ENCODE peak calls at places on chromosomes 2 and 18, in ten cellular contexts. One of them, this sample, is unnamed.

GRCh38 chr2:9332853-9333245 is 90.5 kb downstream of the ITGB1BP1 start:
- DNase-seq in memory B cell: no peak
- DNase-seq in thyroid gland: no peak
- DNase-seq in LoVo: no peak
- DNase-seq in foreskin fibroblast: no peak
- DNase-seq in EH: no peak
- DNase-seq in cardiac fibroblast: no peak
- DNase-seq in epithelial cell of esophagus: no peak
- DNase-seq in pulmonary artery endothelial cell: no peak
- DNase-seq in progenitor cell of endocrine pancreas: no peak
- DNase-seq in this sample: no peak

GRCh38 chr2:101823347-101823791 is 125.9 kb downstream of the MAP4K4 start:
- DNase-seq in pulmonary artery endothelial cell: no peak
- DNase-seq in cardiac fibroblast: peak
- DNase-seq in foreskin fibroblast: peak
- DNase-seq in LoVo: peak
- DNase-seq in memory B cell: peak
- DNase-seq in EH: peak
- DNase-seq in progenitor cell of endocrine pancreas: no peak
- DNase-seq in epithelial cell of esophagus: peak
- DNase-seq in thyroid gland: peak
- DNase-seq in this sample: no peak

GRCh38 chr18:57969824-57970223 is 74.2 kb upstream of the NEDD4L start:
- DNase-seq in memory B cell: no peak
- DNase-seq in progenitor cell of endocrine pancreas: no peak
- DNase-seq in thyroid gland: no peak
- DNase-seq in EH: no peak
- DNase-seq in foreskin fibroblast: no peak
- DNase-seq in epithelial cell of esophagus: no peak
- DNase-seq in LoVo: no peak
- DNase-seq in pulmonary artery endothelial cell: no peak
- DNase-seq in cardiac fibroblast: no peak
- DNase-seq in this sample: no peak

GRCh38 chr2:174985624-174986023 is 19.6 kb downstream of the CHN1 start:
- DNase-seq in pulmonary artery endothelial cell: no peak
- DNase-seq in thyroid gland: no peak
- DNase-seq in progenitor cell of endocrine pancreas: no peak
- DNase-seq in memory B cell: no peak
- DNase-seq in EH: peak
- DNase-seq in cardiac fibroblast: peak
- DNase-seq in foreskin fibroblast: no peak
- DNase-seq in LoVo: peak
- DNase-seq in epithelial cell of esophagus: peak
- DNase-seq in this sample: no peak

GRCh38 chr2:45771251-45771650 is 119.8 kb downstream of the PRKCE start:
- DNase-seq in LoVo: no peak
- DNase-seq in EH: no peak
- DNase-seq in foreskin fibroblast: no peak
- DNase-seq in epithelial cell of esophagus: no peak
- DNase-seq in pulmonary artery endothelial cell: no peak
- DNase-seq in progenitor cell of endocrine pancreas: no peak
- DNase-seq in thyroid gland: no peak
- DNase-seq in memory B cell: no peak
- DNase-seq in cardiac fibroblast: peak
- DNase-seq in this sample: no peak

GRCh38 chr2:216879727-216880508 is 20.1 kb upstream of the TNP1 start:
- DNase-seq in thyroid gland: no peak
- DNase-seq in epithelial cell of esophagus: no peak
- DNase-seq in progenitor cell of endocrine pancreas: no peak
- DNase-seq in pulmonary artery endothelial cell: no peak
- DNase-seq in LoVo: no peak
- DNase-seq in memory B cell: no peak
- DNase-seq in EH: no peak
- DNase-seq in cardiac fibroblast: no peak
- DNase-seq in foreskin fibroblast: no peak
- DNase-seq in this sample: no peak

GRCh38 chr2:164719996-164720941 is 99.0 kb upstream of the GRB14 start:
- DNase-seq in foreskin fibroblast: no peak
- DNase-seq in memory B cell: no peak
- DNase-seq in progenitor cell of endocrine pancreas: no peak
- DNase-seq in EH: peak
- DNase-seq in thyroid gland: no peak
- DNase-seq in pulmonary artery endothelial cell: no peak
- DNase-seq in LoVo: no peak
- DNase-seq in epithelial cell of esophagus: peak
- DNase-seq in cardiac fibroblast: peak
- DNase-seq in this sample: no peak

GRCh38 chr2:96325884-96326255 is 753 bp downstream of the ITPRIPL1 start:
- DNase-seq in epithelial cell of esophagus: no peak
- DNase-seq in pulmonary artery endothelial cell: no peak
- DNase-seq in cardiac fibroblast: no peak
- DNase-seq in memory B cell: peak
- DNase-seq in foreskin fibroblast: no peak
- DNase-seq in thyroid gland: no peak
- DNase-seq in progenitor cell of endocrine pancreas: no peak
- DNase-seq in EH: no peak
- DNase-seq in LoVo: no peak
- DNase-seq in this sample: no peak

GRCh38 chr2:163171786-163172549 is 333.4 kb upstream of the KCNH7 start:
- DNase-seq in epithelial cell of esophagus: peak
- DNase-seq in memory B cell: no peak
- DNase-seq in progenitor cell of endocrine pancreas: no peak
- DNase-seq in foreskin fibroblast: no peak
- DNase-seq in thyroid gland: no peak
- DNase-seq in LoVo: no peak
- DNase-seq in pulmonary artery endothelial cell: no peak
- DNase-seq in cardiac fibroblast: peak
- DNase-seq in EH: peak
- DNase-seq in this sample: no peak

GRCh38 chr18:12053312-12053711 is 40.3 kb upstream of the ANKRD62 start:
- DNase-seq in memory B cell: no peak
- DNase-seq in progenitor cell of endocrine pancreas: no peak
- DNase-seq in epithelial cell of esophagus: no peak
- DNase-seq in cardiac fibroblast: no peak
- DNase-seq in pulmonary artery endothelial cell: no peak
- DNase-seq in EH: no peak
- DNase-seq in LoVo: no peak
- DNase-seq in foreskin fibroblast: no peak
- DNase-seq in thyroid gland: no peak
- DNase-seq in this sample: no peak

GRCh38 chr2:138093455-138093854 is 129.2 kb downstream of the HNMT start:
- DNase-seq in memory B cell: no peak
- DNase-seq in EH: no peak
- DNase-seq in progenitor cell of endocrine pancreas: no peak
- DNase-seq in LoVo: no peak
- DNase-seq in epithelial cell of esophagus: no peak
- DNase-seq in pulmonary artery endothelial cell: no peak
- DNase-seq in foreskin fibroblast: no peak
- DNase-seq in cardiac fibroblast: no peak
- DNase-seq in thyroid gland: no peak
- DNase-seq in this sample: no peak

GRCh38 chr2:101696272-101697123 is 1.0 kb upstream of the MAP4K4 start:
- DNase-seq in foreskin fibroblast: no peak
- DNase-seq in epithelial cell of esophagus: peak
- DNase-seq in memory B cell: no peak
- DNase-seq in LoVo: no peak
- DNase-seq in thyroid gland: peak
- DNase-seq in cardiac fibroblast: peak
- DNase-seq in progenitor cell of endocrine pancreas: no peak
- DNase-seq in EH: peak
- DNase-seq in pulmonary artery endothelial cell: no peak
- DNase-seq in this sample: no peak

GRCh38 chr2:235719146-235719942 is 225.5 kb downstream of the AGAP1 start:
- DNase-seq in thyroid gland: no peak
- DNase-seq in cardiac fibroblast: peak
- DNase-seq in epithelial cell of esophagus: no peak
- DNase-seq in pulmonary artery endothelial cell: no peak
- DNase-seq in LoVo: no peak
- DNase-seq in memory B cell: no peak
- DNase-seq in EH: peak
- DNase-seq in progenitor cell of endocrine pancreas: no peak
- DNase-seq in foreskin fibroblast: no peak
- DNase-seq in this sample: no peak

GRCh38 chr2:128594953-128595677 is 276.4 kb upstream of the HS6ST1 start:
- DNase-seq in LoVo: no peak
- DNase-seq in thyroid gland: no peak
- DNase-seq in cardiac fibroblast: no peak
- DNase-seq in epithelial cell of esophagus: no peak
- DNase-seq in progenitor cell of endocrine pancreas: no peak
- DNase-seq in pulmonary artery endothelial cell: no peak
- DNase-seq in foreskin fibroblast: no peak
- DNase-seq in EH: no peak
- DNase-seq in memory B cell: no peak
- DNase-seq in this sample: no peak

GRCh38 chr2:85601771-85602475 is 575 bp downstream of the TMEM150A start:
- DNase-seq in progenitor cell of endocrine pancreas: no peak
- DNase-seq in thyroid gland: peak
- DNase-seq in LoVo: no peak
- DNase-seq in memory B cell: peak
- DNase-seq in cardiac fibroblast: peak
- DNase-seq in epithelial cell of esophagus: peak
- DNase-seq in EH: peak
- DNase-seq in foreskin fibroblast: peak
- DNase-seq in pulmonary artery endothelial cell: no peak
- DNase-seq in this sample: no peak

GRCh38 chr2:19796036-19796703 is 105.6 kb downstream of the TTC32 start:
- DNase-seq in foreskin fibroblast: peak
- DNase-seq in epithelial cell of esophagus: peak
- DNase-seq in thyroid gland: no peak
- DNase-seq in memory B cell: no peak
- DNase-seq in pulmonary artery endothelial cell: no peak
- DNase-seq in cardiac fibroblast: peak
- DNase-seq in EH: peak
- DNase-seq in progenitor cell of endocrine pancreas: no peak
- DNase-seq in LoVo: no peak
- DNase-seq in this sample: no peak

GRCh38 chr2:6372317-6372903 is 493.3 kb downstream of the CMPK2 start:
- DNase-seq in pulmonary artery endothelial cell: no peak
- DNase-seq in progenitor cell of endocrine pancreas: no peak
- DNase-seq in thyroid gland: no peak
- DNase-seq in LoVo: peak
- DNase-seq in memory B cell: no peak
- DNase-seq in epithelial cell of esophagus: peak
- DNase-seq in EH: peak
- DNase-seq in foreskin fibroblast: peak
- DNase-seq in cardiac fibroblast: no peak
- DNase-seq in this sample: no peak

GRCh38 chr18:44968336-44968735 is 287.6 kb downstream of the SETBP1 start:
- DNase-seq in thyroid gland: peak
- DNase-seq in epithelial cell of esophagus: no peak
- DNase-seq in progenitor cell of endocrine pancreas: no peak
- DNase-seq in pulmonary artery endothelial cell: no peak
- DNase-seq in foreskin fibroblast: no peak
- DNase-seq in cardiac fibroblast: no peak
- DNase-seq in LoVo: no peak
- DNase-seq in memory B cell: no peak
- DNase-seq in EH: no peak
- DNase-seq in this sample: no peak

GRCh38 chr2:196482119-196483065 is 157.1 kb upstream of the CCDC150 start:
- DNase-seq in pulmonary artery endothelial cell: no peak
- DNase-seq in epithelial cell of esophagus: peak
- DNase-seq in progenitor cell of endocrine pancreas: no peak
- DNase-seq in foreskin fibroblast: peak
- DNase-seq in LoVo: no peak
- DNase-seq in EH: peak
- DNase-seq in cardiac fibroblast: peak
- DNase-seq in memory B cell: no peak
- DNase-seq in thyroid gland: no peak
- DNase-seq in this sample: no peak

GRCh38 chr2:147416099-147416498 is 428.7 kb upstream of the ACVR2A start:
- DNase-seq in pulmonary artery endothelial cell: no peak
- DNase-seq in foreskin fibroblast: no peak
- DNase-seq in LoVo: peak
- DNase-seq in EH: no peak
- DNase-seq in progenitor cell of endocrine pancreas: no peak
- DNase-seq in memory B cell: no peak
- DNase-seq in cardiac fibroblast: no peak
- DNase-seq in epithelial cell of esophagus: peak
- DNase-seq in thyroid gland: no peak
- DNase-seq in this sample: no peak

GRCh38 chr2:24423095-24423494 is 62.8 kb upstream of the ITSN2 start:
- DNase-seq in cardiac fibroblast: no peak
- DNase-seq in EH: no peak
- DNase-seq in progenitor cell of endocrine pancreas: no peak
- DNase-seq in memory B cell: no peak
- DNase-seq in pulmonary artery endothelial cell: no peak
- DNase-seq in foreskin fibroblast: no peak
- DNase-seq in epithelial cell of esophagus: no peak
- DNase-seq in LoVo: no peak
- DNase-seq in thyroid gland: peak
- DNase-seq in this sample: no peak

GRCh38 chr2:36371963-36372391 is 16.4 kb downstream of the CRIM1 start:
- DNase-seq in LoVo: peak
- DNase-seq in epithelial cell of esophagus: peak
- DNase-seq in pulmonary artery endothelial cell: peak
- DNase-seq in memory B cell: no peak
- DNase-seq in foreskin fibroblast: peak
- DNase-seq in thyroid gland: no peak
- DNase-seq in progenitor cell of endocrine pancreas: no peak
- DNase-seq in cardiac fibroblast: peak
- DNase-seq in EH: peak
- DNase-seq in this sample: no peak

GRCh38 chr18:54043484-54044256 is 180.8 kb downstream of the MBD2 start:
- DNase-seq in LoVo: no peak
- DNase-seq in progenitor cell of endocrine pancreas: no peak
- DNase-seq in thyroid gland: no peak
- DNase-seq in epithelial cell of esophagus: peak
- DNase-seq in cardiac fibroblast: peak
- DNase-seq in EH: no peak
- DNase-seq in pulmonary artery endothelial cell: no peak
- DNase-seq in foreskin fibroblast: no peak
- DNase-seq in memory B cell: no peak
- DNase-seq in this sample: no peak

GRCh38 chr2:195984951-195985726 is 83.5 kb downstream of the DNAH7 start:
- DNase-seq in pulmonary artery endothelial cell: no peak
- DNase-seq in progenitor cell of endocrine pancreas: no peak
- DNase-seq in memory B cell: no peak
- DNase-seq in foreskin fibroblast: no peak
- DNase-seq in LoVo: no peak
- DNase-seq in EH: peak
- DNase-seq in epithelial cell of esophagus: no peak
- DNase-seq in thyroid gland: no peak
- DNase-seq in cardiac fibroblast: peak
- DNase-seq in this sample: no peak

GRCh38 chr2:154193246-154193645 is 321.5 kb downstream of the GALNT13 start:
- DNase-seq in progenitor cell of endocrine pancreas: no peak
- DNase-seq in LoVo: no peak
- DNase-seq in thyroid gland: no peak
- DNase-seq in pulmonary artery endothelial cell: no peak
- DNase-seq in cardiac fibroblast: no peak
- DNase-seq in epithelial cell of esophagus: no peak
- DNase-seq in memory B cell: no peak
- DNase-seq in EH: no peak
- DNase-seq in foreskin fibroblast: no peak
- DNase-seq in this sample: no peak

GRCh38 chr2:111947219-111947618 is 48.8 kb downstream of the MERTK start:
- DNase-seq in EH: no peak
- DNase-seq in epithelial cell of esophagus: no peak
- DNase-seq in pulmonary artery endothelial cell: no peak
- DNase-seq in cardiac fibroblast: no peak
- DNase-seq in foreskin fibroblast: no peak
- DNase-seq in LoVo: no peak
- DNase-seq in thyroid gland: no peak
- DNase-seq in memory B cell: no peak
- DNase-seq in progenitor cell of endocrine pancreas: no peak
- DNase-seq in this sample: no peak

GRCh38 chr18:55416791-55417190 is 171.2 kb downstream of the TCF4 start:
- DNase-seq in cardiac fibroblast: no peak
- DNase-seq in foreskin fibroblast: no peak
- DNase-seq in memory B cell: no peak
- DNase-seq in epithelial cell of esophagus: no peak
- DNase-seq in thyroid gland: no peak
- DNase-seq in pulmonary artery endothelial cell: no peak
- DNase-seq in progenitor cell of endocrine pancreas: no peak
- DNase-seq in LoVo: no peak
- DNase-seq in EH: no peak
- DNase-seq in this sample: no peak

GRCh38 chr2:233490831-233491230 is 75.8 kb downstream of the USP40 start:
- DNase-seq in epithelial cell of esophagus: peak
- DNase-seq in LoVo: no peak
- DNase-seq in EH: no peak
- DNase-seq in thyroid gland: no peak
- DNase-seq in cardiac fibroblast: no peak
- DNase-seq in memory B cell: no peak
- DNase-seq in progenitor cell of endocrine pancreas: no peak
- DNase-seq in pulmonary artery endothelial cell: no peak
- DNase-seq in foreskin fibroblast: no peak
- DNase-seq in this sample: no peak

This sample was measured in omental fat pad.